ENCODE peak calls at places on chromosome 17, in five cellular contexts. H is fibroblast of lung; J is CD8-positive, alpha-beta memory T cell; Y is CD4-positive, alpha-beta T cell; R is ascending aorta. M is an unnamed sample.

GRCh38 chr17:68053237-68054030 is 17.9 kb downstream of the KPNA2 start:
- DNase-seq in H (peak; percentile 91), J (no peak), Y (no peak), R (peak; percentile 78), M (no peak)

GRCh38 chr17:10270258-10270657 is 71.9 kb upstream of the GAS7 start:
- DNase-seq in H (no peak), J (no peak), Y (no peak), R (no peak), M (no peak)

GRCh38 chr17:31416503-31416923 is 25.0 kb downstream of the RAB11FIP4 start:
- DNase-seq in H (peak; percentile 63), J (no peak), Y (no peak), R (no peak), M (no peak)

GRCh38 chr17:45641541-45641940 is 142.6 kb upstream of the CRHR1 start:
- DNase-seq in H (no peak), J (no peak), Y (no peak), R (no peak), M (no peak)

GRCh38 chr17:3535253-3535995 is 22.2 kb downstream of the TRPV3 start:
- DNase-seq in H (peak; percentile 81), J (peak; percentile 54), Y (peak; percentile 45), R (no peak), M (no peak)

GRCh38 chr17:48626470-48627241 is 498 bp upstream of the HOXB9 start:
- DNase-seq in H (no peak), J (no peak), Y (no peak), R (no peak), M (no peak)

GRCh38 chr17:48510761-48511604 is 19.8 kb downstream of the HOXB1 start:
- DNase-seq in H (peak; percentile 90), J (no peak), Y (peak; percentile 38), R (no peak), M (no peak)

GRCh38 chr17:73470369-73470768 is 158.6 kb upstream of the CDC42EP4 start:
- DNase-seq in H (no peak), J (no peak), Y (no peak), R (no peak), M (no peak)

GRCh38 chr17:7843536-7844291 is 9.7 kb downstream of the KDM6B start:
- DNase-seq in H (peak; percentile 86), J (peak; percentile 93), Y (peak; percentile 87), R (peak; percentile 92), M (peak; percentile 68)

GRCh38 chr17:4623249-4623648 is 18.2 kb downstream of the ALOX15 start:
- DNase-seq in H (peak; percentile 67), J (no peak), Y (no peak), R (no peak), M (no peak)

GRCh38 chr17:70677783-70678647 is 508.7 kb downstream of the KCNJ2 start:
- DNase-seq in H (peak; percentile 25), J (no peak), Y (no peak), R (no peak), M (no peak)

GRCh38 chr17:34763727-34764665 is 184.6 kb downstream of the TMEM132E start:
- DNase-seq in H (no peak), J (no peak), Y (no peak), R (peak; percentile 47), M (no peak)

GRCh38 chr17:49872776-49873377 is 25.0 kb upstream of the TAC4 start:
- DNase-seq in H (no peak), J (peak; percentile 21), Y (no peak), R (no peak), M (no peak)

GRCh38 chr17:43368740-43369506 is 29.9 kb upstream of the ARL4D start:
- DNase-seq in H (peak; percentile 86), J (peak; percentile 66), Y (peak; percentile 61), R (peak; percentile 89), M (no peak)

GRCh38 chr17:238071-238963 is 56.9 kb upstream of the DOC2B start:
- DNase-seq in H (no peak), J (no peak), Y (no peak), R (peak; percentile 31), M (no peak)

GRCh38 chr17:60493847-60494321 is 32.2 kb downstream of the APPBP2 start:
- DNase-seq in H (no peak), J (no peak), Y (no peak), R (no peak), M (no peak)

GRCh38 chr17:35764123-35764991 is 3.7 kb downstream of the C17orf50 start:
- DNase-seq in H (peak; percentile 80), J (peak; percentile 84), Y (peak; percentile 81), R (peak; percentile 91), M (no peak)

GRCh38 chr17:59668816-59669215 is 38.4 kb downstream of the PTRH2 start:
- DNase-seq in H (peak; percentile 87), J (no peak), Y (no peak), R (no peak), M (no peak)

GRCh38 chr17:28741358-28742349 is 2.2 kb upstream of the TRAF4 start:
- DNase-seq in H (no peak), J (no peak), Y (no peak), R (no peak), M (no peak)
- H3K27ac ChIP-seq in H (no peak overlapping the region), J (peak overlapping the region; percentile 17), Y (no peak overlapping the region), R (no peak overlapping the region), M (no peak overlapping the region)

GRCh38 chr17:1464186-1464585 is 8.2 kb upstream of the CRK start:
- DNase-seq in H (no peak), J (no peak), Y (no peak), R (no peak), M (no peak)
- H3K27ac ChIP-seq in H (no peak overlapping the region), J (no peak overlapping the region), Y (no peak overlapping the region), R (no peak overlapping the region), M (no peak overlapping the region)

DNA sequence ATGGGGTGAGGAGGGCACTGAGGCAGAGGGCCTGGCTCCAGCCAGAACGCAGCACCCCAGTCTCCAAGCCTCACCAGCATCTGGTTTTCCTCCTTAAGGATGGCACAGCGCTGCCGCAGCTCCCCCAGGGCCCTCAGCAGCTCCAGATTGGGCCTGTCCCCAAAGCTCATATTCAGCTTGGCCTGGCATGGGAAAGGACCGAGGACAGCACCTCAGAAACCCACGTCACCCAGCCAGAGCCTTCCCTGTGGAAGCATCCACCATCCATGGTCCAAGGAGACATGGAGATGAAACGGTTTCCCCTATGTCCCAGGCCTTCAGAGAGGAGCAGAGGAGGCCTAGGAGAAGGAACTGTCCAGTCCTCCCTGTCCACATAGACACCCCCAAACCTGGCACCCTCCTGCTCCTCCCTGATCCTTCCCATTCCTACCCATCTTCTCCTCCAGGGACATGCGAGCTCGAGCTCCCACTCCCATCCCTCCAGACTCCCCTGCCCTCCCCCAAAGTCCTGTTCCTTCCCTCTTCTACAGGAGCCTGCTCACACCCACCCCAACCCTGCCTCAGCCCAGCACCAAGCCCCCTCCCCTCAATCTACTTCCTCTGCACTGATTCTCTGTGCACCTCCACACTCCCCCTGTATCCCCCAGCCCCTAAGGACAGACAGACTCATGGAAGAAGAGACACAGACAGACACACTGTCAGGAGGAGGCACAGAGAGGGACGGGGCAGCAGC is 1.8 kb downstream of the TSPOAP1 start:
- DNase-seq in H (no peak), J (no peak), Y (no peak), R (no peak), M (no peak)
- H3K27ac ChIP-seq in H (no peak overlapping the region), J (no peak overlapping the region), Y (no peak overlapping the region), R (no peak overlapping the region), M (no peak overlapping the region)

DNA sequence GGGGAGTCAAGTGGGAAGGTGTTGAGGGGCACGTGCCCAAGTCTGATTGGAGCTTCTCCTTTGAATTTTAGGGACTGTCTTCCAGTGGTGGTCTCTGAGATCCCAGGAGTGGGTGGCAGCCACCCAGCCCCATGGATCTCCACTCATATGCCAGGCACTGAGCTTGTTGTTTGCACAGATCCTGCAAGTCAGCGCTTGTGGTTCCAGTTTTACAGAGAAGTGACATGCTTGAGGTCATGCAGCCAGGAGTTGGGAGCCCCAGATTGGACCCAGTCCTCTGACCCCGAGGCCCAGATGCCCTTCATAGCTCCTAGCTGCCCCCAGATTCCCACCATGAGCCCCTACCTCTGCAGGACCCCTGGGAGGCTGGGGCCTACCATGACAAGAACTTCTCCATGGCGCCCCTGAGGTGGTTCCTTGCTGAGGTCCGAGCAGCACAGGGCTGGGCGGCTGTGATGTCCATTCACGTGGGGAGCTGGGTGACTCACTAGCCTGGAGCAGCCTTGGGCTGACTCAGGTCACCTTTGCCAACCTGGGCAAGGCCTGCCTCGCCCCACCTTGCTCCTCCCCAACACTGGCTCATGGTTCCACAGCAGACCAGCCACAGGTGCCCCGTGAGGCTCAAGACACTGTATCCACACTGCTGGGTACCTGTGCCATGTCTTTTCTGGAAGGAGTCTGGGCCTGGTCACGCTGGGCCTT is 47.4 kb downstream of the RAI1 start:
- DNase-seq in H (no peak), J (no peak), Y (no peak), R (no peak), M (no peak)
- H3K27ac ChIP-seq in H (no peak overlapping the region), J (no peak overlapping the region), Y (no peak overlapping the region), R (no peak overlapping the region), M (peak overlapping the region; percentile 60)

DNA sequence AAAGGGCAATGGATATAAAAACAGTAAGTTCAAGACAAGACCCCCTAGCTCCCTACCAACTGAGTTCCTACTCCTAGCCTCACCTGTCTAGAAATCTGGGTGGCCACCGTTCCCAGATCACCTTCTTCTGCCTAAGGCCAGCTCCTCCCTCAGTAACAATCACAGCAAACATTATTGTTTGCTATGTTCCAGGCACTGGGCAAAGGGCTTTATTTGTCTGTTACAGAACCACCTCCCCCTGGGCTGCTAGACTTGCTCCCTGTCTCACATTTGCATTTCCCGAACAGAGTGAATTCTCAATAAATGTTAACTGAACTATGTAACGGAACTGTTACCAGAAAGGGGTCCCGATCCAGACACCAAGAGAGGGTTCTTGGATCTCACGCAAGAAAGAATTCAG is 6.8 kb downstream of the LRRC3C start:
- DNase-seq in H (no peak), J (no peak), Y (no peak), R (no peak), M (no peak)
- H3K27ac ChIP-seq in H (no peak overlapping the region), J (no peak overlapping the region), Y (no peak overlapping the region), R (no peak overlapping the region), M (no peak overlapping the region)

DNA sequence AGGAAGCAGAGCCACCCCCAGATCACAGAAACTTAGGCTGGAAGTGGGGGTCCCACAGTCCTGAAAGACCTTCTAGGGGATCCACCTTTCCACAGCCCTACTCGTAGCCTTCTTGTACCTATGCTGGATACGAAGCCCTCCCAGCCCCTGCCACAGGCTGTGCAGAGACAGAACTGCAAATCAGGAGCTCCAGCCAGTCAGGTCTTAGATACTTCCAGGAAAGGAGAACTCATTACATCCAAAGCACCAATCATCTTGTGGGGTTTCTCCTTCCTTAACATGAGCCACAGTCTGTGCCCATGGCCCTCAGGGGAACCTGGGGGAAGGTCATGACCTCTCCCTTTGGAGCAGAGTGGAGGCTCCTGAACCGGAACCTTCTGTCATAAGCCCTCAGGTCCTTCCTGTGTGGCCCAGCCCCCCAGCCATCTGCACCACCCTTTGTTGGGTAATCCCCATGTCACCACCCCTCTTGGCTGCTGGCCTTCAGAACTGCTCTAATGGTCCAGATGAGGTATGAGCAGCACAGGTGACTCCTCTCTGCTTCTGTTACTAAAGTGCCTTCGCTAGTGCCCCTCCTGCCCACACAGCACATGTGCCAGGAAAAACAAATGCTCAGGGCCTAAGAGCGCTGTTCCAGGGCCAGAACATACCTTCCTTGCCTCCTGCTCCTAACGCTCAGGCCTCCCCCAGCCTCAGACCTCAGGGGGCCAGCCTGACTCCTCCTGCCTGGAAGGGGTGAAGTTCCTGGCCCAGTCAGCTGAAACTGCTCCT is 14.6 kb downstream of the SRCIN1 start:
- DNase-seq in H (no peak), J (no peak), Y (no peak), R (no peak), M (no peak)
- H3K27ac ChIP-seq in H (no peak overlapping the region), J (no peak overlapping the region), Y (no peak overlapping the region), R (no peak overlapping the region), M (no peak overlapping the region)

M was measured in esophagus squamous epithelium.